ENCODE peak calls at places on chromosomes 3 and 15, in seven cellular contexts. Y, S, L, B, O, U and I are unnamed samples.

GRCh38 chr15:60910202-60910601 is 318.9 kb downstream of the RORA start:
- DNase-seq in U (no peak), B (no peak), Y (no peak), L (no peak), O (no peak), S (no peak), I (no peak)

GRCh38 chr3:9679476-9680097 is 24.0 kb upstream of the CPNE9 start:
- DNase-seq in S (no peak), O (no peak), L (no peak), U (no peak), Y (no peak), B (no peak), I (no peak)

GRCh38 chr3:85304360-85304964 is 345.7 kb downstream of the CADM2 start:
- DNase-seq in B (no peak), U (no peak), O (peak), L (no peak), S (no peak), Y (no peak), I (no peak)

GRCh38 chr15:80494311-80494710 is 90.1 kb downstream of the ARNT2 start:
- DNase-seq in Y (no peak), L (no peak), O (peak), S (peak), B (no peak), U (no peak), I (no peak)

GRCh38 chr3:48820626-48821324 is 26.9 kb downstream of the PRKAR2A start:
- DNase-seq in B (no peak), Y (no peak), S (peak), O (peak), L (no peak), U (no peak), I (no peak)

GRCh38 chr15:41827290-41827879 is 507 bp upstream of the JMJD7 start:
- DNase-seq in B (no peak), S (no peak), O (no peak), U (peak), Y (no peak), L (no peak), I (peak)

GRCh38 chr15:25177955-25178801 is 223.4 kb downstream of the SNRPN start:
- DNase-seq in L (peak), S (no peak), B (peak), O (no peak), U (peak), Y (peak), I (no peak)

GRCh38 chr3:115040673-115041286 is 106.3 kb downstream of the ZBTB20 start:
- DNase-seq in B (no peak), S (peak), Y (peak), O (peak), U (peak), L (no peak), I (peak)

GRCh38 chr3:186915808-186916796 is 14.2 kb upstream of the ST6GAL1 start:
- DNase-seq in B (no peak), L (no peak), S (no peak), U (no peak), Y (no peak), O (no peak), I (no peak)

GRCh38 chr15:59157840-59158700 is 48.6 kb upstream of the LDHAL6B start:
- DNase-seq in O (no peak), Y (no peak), S (no peak), U (no peak), B (no peak), L (no peak), I (peak)

GRCh38 chr15:59157398-59157797 is 49.2 kb upstream of the LDHAL6B start:
- DNase-seq in B (no peak), L (no peak), Y (no peak), U (no peak), O (no peak), S (no peak), I (no peak)

GRCh38 chr15:59159210-59159609 is 47.4 kb upstream of the LDHAL6B start:
- DNase-seq in Y (no peak), L (no peak), S (no peak), B (no peak), U (no peak), O (no peak), I (no peak)

GRCh38 chr15:59158701-59159034 is 48.0 kb upstream of the LDHAL6B start:
- DNase-seq in S (no peak), U (peak), O (no peak), L (peak), B (no peak), Y (no peak), I (peak)

GRCh38 chr15:59160880-59161593 is 45.6 kb upstream of the LDHAL6B start:
- DNase-seq in B (no peak), Y (no peak), L (no peak), S (peak), O (no peak), U (no peak), I (peak)
- H3K27ac ChIP-seq in B (no peak), Y (no peak), L (no peak), S (no peak), O (no peak), U (no peak), I (no peak)

GRCh38 chr3:29705906-29706507 is 425.1 kb downstream of the RBMS3 start:
- DNase-seq in Y (no peak), O (no peak), S (no peak), L (no peak), B (no peak), U (no peak), I (no peak)
- TF ChIP-seq CTCF in Y (no peak), O (no peak), S (no peak), L (no peak), B (no peak), U (no peak), I (no peak)

GRCh38 chr3:156599061-156599460 is 44.1 kb upstream of the SSR3 start:
- DNase-seq in S (no peak), L (no peak), O (no peak), B (no peak), Y (no peak), U (no peak), I (no peak)
- H3K27ac ChIP-seq in S (no peak), L (no peak), O (no peak), B (no peak), Y (no peak), U (no peak), I (no peak)

DNA sequence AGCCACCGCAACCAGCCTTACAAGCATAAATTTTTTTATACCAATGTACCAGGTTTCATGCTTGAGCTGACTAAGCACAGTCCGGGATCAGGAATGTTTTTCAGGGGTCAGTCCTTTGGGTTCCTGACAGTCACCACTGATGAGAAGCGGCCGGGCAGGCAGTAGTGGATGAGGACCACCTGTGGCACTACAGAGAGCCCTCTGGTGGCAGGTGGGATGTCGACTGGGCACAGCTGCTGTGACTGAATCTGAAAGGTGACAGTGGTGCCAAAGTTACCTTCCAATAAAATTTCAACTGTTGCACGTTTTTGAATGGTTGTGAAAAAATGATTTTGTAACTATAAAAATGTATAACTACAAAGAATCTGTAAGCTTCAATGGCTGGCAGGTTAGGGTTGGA is 34.0 kb downstream of the TPRA1 start:
- DNase-seq in S (no peak), L (no peak), U (no peak), O (no peak), Y (no peak), B (no peak), I (no peak)
- TF ChIP-seq CTCF in S (no peak), L (no peak), U (no peak), O (no peak), Y (no peak), B (no peak), I (no peak)

GRCh38 chr15:86620636-86621349 is 541.1 kb downstream of the AGBL1 start:
- DNase-seq in Y (no peak), S (no peak), B (no peak), L (no peak), O (peak), U (no peak), I (no peak)

GRCh38 chr15:86623236-86623635 is 543.6 kb downstream of the AGBL1 start:
- DNase-seq in S (no peak), B (no peak), L (no peak), Y (no peak), O (no peak), U (no peak), I (no peak)

GRCh38 chr15:86615816-86616215 is 536.1 kb downstream of the AGBL1 start:
- DNase-seq in B (no peak), U (no peak), O (no peak), S (no peak), Y (no peak), L (no peak), I (no peak)

GRCh38 chr15:86624261-86625036 is 544.8 kb downstream of the AGBL1 start:
- DNase-seq in U (no peak), Y (peak), S (peak), L (peak), O (peak), B (no peak), I (peak)

GRCh38 chr15:86620113-86620512 is 540.4 kb downstream of the AGBL1 start:
- DNase-seq in O (no peak), U (no peak), S (no peak), L (no peak), Y (no peak), B (no peak), I (no peak)
- H3K27ac ChIP-seq in O (no peak), U (no peak), S (no peak), L (no peak), Y (no peak), B (no peak), I (no peak)

DNA sequence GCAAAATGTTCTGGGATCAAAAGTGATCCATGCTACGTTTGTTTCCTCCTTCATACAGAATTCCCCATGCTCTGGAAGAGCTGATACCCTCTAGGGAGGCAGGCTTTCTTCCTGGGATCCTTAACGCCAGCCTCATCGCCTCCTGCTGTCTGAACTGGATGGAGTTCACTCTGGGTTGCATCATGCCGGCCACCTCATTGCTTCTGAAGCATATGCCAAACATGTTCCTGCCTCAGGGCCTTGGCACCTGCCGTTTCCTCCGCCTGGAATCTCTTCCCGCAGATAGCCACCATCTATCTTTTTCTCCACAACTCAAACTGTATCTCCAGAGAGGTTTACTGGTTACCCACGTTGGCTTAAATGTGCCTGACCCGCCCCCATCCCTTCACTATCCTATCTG is 118.4 kb downstream of the FBLN2 start:
- DNase-seq in U (no peak), Y (no peak), O (no peak), S (no peak), L (no peak), B (no peak), I (no peak)
- TF ChIP-seq CTCF in U (no peak), Y (no peak), O (no peak), S (no peak), L (no peak), B (no peak), I (no peak)

GRCh38 chr3:197464794-197465193 is 91.0 kb downstream of the BDH1 start:
- DNase-seq in S (no peak), L (no peak), B (peak), O (no peak), U (no peak), Y (no peak), I (no peak)

GRCh38 chr3:197466586-197467399 is 89.0 kb downstream of the BDH1 start:
- DNase-seq in S (peak), O (peak), U (no peak), L (no peak), Y (peak), B (peak), I (no peak)

GRCh38 chr3:197463279-197463678 is 92.5 kb downstream of the BDH1 start:
- DNase-seq in L (no peak), S (peak), U (no peak), Y (no peak), O (peak), B (no peak), I (no peak)

GRCh38 chr3:197465996-197466549 is 89.7 kb downstream of the BDH1 start:
- DNase-seq in S (peak), L (no peak), O (peak), Y (no peak), B (no peak), U (peak), I (no peak)

DNA sequence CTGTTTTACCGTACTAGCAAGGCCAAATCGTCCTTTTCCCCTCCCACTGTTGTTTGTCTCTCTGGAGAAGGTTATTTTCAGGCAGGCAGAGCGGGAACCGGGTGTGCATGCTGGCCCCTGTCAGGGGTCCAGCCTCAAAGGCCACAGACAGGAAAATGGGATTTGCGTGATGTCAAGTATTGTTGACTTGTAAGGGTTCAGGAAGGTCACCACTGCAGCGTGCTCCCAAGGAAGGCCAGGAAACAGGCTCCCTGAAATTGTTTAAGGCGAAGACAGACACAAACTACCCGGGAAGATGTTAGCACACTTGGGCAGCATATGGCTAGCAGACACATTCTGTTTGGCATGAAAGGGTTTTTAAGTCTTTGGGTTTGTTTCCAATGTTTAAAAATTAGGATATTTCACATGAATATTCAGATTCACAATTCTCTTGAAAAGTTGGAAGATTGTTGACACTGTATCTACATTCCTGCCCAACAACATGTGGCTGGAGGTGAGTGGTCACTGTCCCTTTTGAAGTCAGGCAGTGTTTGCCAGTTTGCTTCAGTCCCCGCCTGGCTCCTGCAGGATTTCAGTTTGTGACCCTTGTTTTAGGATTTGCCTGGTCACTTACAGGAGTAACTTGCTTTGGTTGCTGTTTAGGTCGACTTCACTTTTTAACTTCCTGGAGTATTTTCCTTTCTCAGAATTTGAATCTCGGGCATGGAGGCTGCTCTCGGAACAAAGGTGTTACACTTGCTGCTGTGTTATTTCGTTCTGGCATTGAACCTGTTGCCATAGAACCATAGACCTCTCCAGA is 90.4 kb downstream of the BDH1 start:
- DNase-seq in U (no peak), B (peak), L (no peak), O (no peak), Y (no peak), S (no peak), I (no peak)
- H3K27ac ChIP-seq in U (no peak), B (no peak), L (no peak), O (no peak), Y (peak), S (no peak), I (peak)

GRCh38 chr3:36521007-36521379 is 140.7 kb downstream of the STAC start:
- DNase-seq in U (no peak), Y (no peak), O (no peak), L (no peak), B (no peak), S (no peak), I (no peak)

GRCh38 chr3:36525115-36525711 is 144.9 kb downstream of the STAC start:
- DNase-seq in O (peak), B (no peak), U (no peak), L (no peak), Y (no peak), S (peak), I (no peak)

GRCh38 chr3:36520241-36521006 is 140.1 kb downstream of the STAC start:
- DNase-seq in L (no peak), O (no peak), Y (no peak), S (no peak), U (no peak), B (no peak), I (no peak)

GRCh38 chr3:36524560-36524959 is 144.3 kb downstream of the STAC start:
- DNase-seq in S (no peak), U (no peak), B (no peak), Y (no peak), O (no peak), L (no peak), I (no peak)
- TF ChIP-seq CTCF in S (no peak), U (no peak), B (no peak), Y (no peak), O (no peak), L (no peak), I (no peak)

DNA sequence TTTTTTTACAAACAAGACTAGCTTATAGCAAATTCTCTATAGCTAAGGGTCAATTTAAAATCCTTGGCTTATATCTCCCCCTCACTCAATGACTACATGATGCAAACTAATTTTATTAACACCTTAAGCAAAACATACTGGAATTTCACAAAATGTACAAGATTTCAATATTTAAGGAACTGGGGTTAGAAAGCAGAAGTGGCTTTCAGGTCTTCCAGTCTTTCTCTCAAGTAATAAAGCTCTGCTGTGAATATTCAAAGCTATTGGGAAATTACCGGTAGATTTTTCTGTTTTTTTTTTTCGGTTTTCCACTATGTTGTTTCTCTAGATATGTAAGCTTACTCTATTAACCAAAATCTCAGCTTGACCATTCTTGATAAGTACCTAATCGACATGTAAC is 3.9 kb downstream of the EPM2AIP1 start:
- DNase-seq in Y (no peak), L (no peak), B (no peak), U (no peak), S (no peak), O (no peak), I (no peak)
- H3K27ac ChIP-seq in Y (no peak), L (no peak), B (peak), U (no peak), S (no peak), O (no peak), I (peak)

GRCh38 chr3:182244222-182244971 is 532.7 kb downstream of the SOX2 start:
- DNase-seq in O (no peak), S (no peak), U (peak), Y (no peak), B (no peak), L (no peak), I (no peak)

GRCh38 chr3:182252802-182253201 is 540.5 kb upstream of the ATP11B start:
- DNase-seq in U (no peak), B (no peak), L (no peak), O (no peak), S (no peak), Y (no peak), I (no peak)

GRCh38 chr3:182245059-182245458 is 533.3 kb downstream of the SOX2 start:
- DNase-seq in Y (no peak), B (no peak), L (no peak), S (no peak), U (no peak), O (no peak), I (no peak)

GRCh38 chr3:182246870-182247269 is 535.1 kb downstream of the SOX2 start:
- DNase-seq in O (no peak), Y (no peak), U (no peak), B (no peak), L (no peak), S (no peak), I (no peak)

GRCh38 chr3:182248349-182248880 is 536.7 kb downstream of the SOX2 start:
- DNase-seq in S (no peak), O (no peak), L (no peak), B (no peak), U (no peak), Y (no peak), I (no peak)
- TF ChIP-seq CTCF in S (no peak), O (no peak), L (no peak), B (no peak), U (no peak), Y (no peak), I (no peak)